ENCODE peak calls at places on chromosomes 1 and 21, in six cellular contexts. C is neuronal stem cell, G is mesendoderm, U is H1, D is H9, K is mesenchymal stem cell. P is an unnamed sample.
A peak's percentile ranks its signal among the peaks of the same experiment; 100 is the strongest.

GRCh38 chr1:194194724-194195123 is 1008.3 kb upstream of the B3GALT2 start:
- DNase-seq in D (no peak), U (no peak), C (no peak), G (no peak), K (no peak), P (peak; percentile 35)

GRCh38 chr1:207659545-207660148 is 14.7 kb downstream of the CR1L start:
- DNase-seq in D (no peak), C (no peak), K (no peak), G (no peak), U (no peak), P (no peak)

GRCh38 chr1:99496067-99496466 is 149.8 kb upstream of the PALMD start:
- DNase-seq in G (no peak), D (no peak), K (no peak), U (no peak), C (no peak), P (no peak)

GRCh38 chr1:114462341-114462740 is 48.7 kb downstream of the TRIM33 start:
- DNase-seq in C (no peak), K (no peak), G (no peak), D (no peak), U (no peak), P (peak; percentile 21)

GRCh38 chr1:43009274-43009673 is 50.6 kb upstream of the SLC2A1 start:
- DNase-seq in D (no peak), U (no peak), G (no peak), C (no peak), K (no peak), P (no peak)

GRCh38 chr1:180376253-180376652 is 126.1 kb downstream of the ACBD6 start:
- DNase-seq in K (no peak), D (no peak), G (no peak), C (no peak), U (no peak), P (no peak)

GRCh38 chr1:24827737-24828136 is 82.5 kb downstream of the CLIC4 start:
- DNase-seq in U (no peak), C (no peak), K (no peak), G (no peak), D (no peak), P (peak; percentile 44)

GRCh38 chr1:170560681-170561285 is 28.8 kb downstream of the GORAB start:
- DNase-seq in K (no peak), U (no peak), C (no peak), G (no peak), D (no peak), P (no peak)

GRCh38 chr1:54227836-54228435 is 28.0 kb downstream of the MRPL37 start:
- DNase-seq in G (no peak), C (no peak), D (no peak), U (no peak), K (no peak), P (no peak)

GRCh38 chr1:92411511-92411910 is 75.2 kb downstream of the GFI1 start:
- DNase-seq in U (no peak), G (no peak), C (no peak), D (no peak), K (peak; percentile 37), P (peak; percentile 78)

GRCh38 chr1:70140343-70140742 is 65.0 kb downstream of the LRRC40 start:
- DNase-seq in G (no peak), K (peak; percentile 35), C (no peak), U (no peak), D (no peak), P (peak; percentile 78)

GRCh38 chr1:178388398-178389161 is 108.2 kb downstream of the CLEC20A start:
- DNase-seq in G (no peak), C (no peak), U (no peak), D (no peak), K (peak; percentile 61), P (peak; percentile 70)

GRCh38 chr1:220198186-220199005 is 73.9 kb downstream of the RAB3GAP2 start:
- DNase-seq in C (no peak), U (no peak), G (no peak), D (no peak), K (no peak), P (peak; percentile 14)

GRCh38 chr1:63326106-63326472 is 3.7 kb downstream of the FOXD3 start:
- DNase-seq in K (no peak), D (peak; percentile 57), G (peak; percentile 70), U (peak; percentile 60), C (no peak), P (no peak)

GRCh38 chr1:234771642-234772344 is 161.8 kb upstream of the IRF2BP2 start:
- DNase-seq in D (no peak), G (peak; percentile 55), U (no peak), C (no peak), K (no peak), P (no peak)

GRCh38 chr1:67191668-67192520 is 25.6 kb downstream of the IL23R start:
- DNase-seq in D (no peak), U (no peak), K (peak; percentile 3), C (no peak), G (no peak), P (no peak)

GRCh38 chr1:155070721-155071556 is 7.4 kb downstream of the EFNA4 start:
- DNase-seq in U (peak; percentile 85), D (peak; percentile 94), G (peak; percentile 94), K (peak; percentile 73), C (peak; percentile 79), P (peak; percentile 64)

GRCh38 chr1:188709146-188709545 is 1768.5 kb downstream of the BRINP3 start:
- DNase-seq in U (no peak), K (no peak), D (no peak), G (no peak), C (no peak), P (no peak)

GRCh38 chr1:30532621-30533020 is 190.8 kb downstream of the MATN1 start:
- DNase-seq in U (no peak), K (no peak), G (no peak), C (no peak), D (no peak), P (no peak)

GRCh38 chr1:56139786-56140185 is 439.6 kb downstream of the PLPP3 start:
- DNase-seq in U (no peak), G (no peak), C (no peak), K (peak; percentile 17), D (no peak), P (no peak)

GRCh38 chr21:27382404-27382803 is 415.5 kb upstream of the ADAMTS5 start:
- DNase-seq in C (no peak), K (no peak), G (no peak), D (no peak), U (no peak), P (peak; percentile 20)

GRCh38 chr21:14737922-14738321 is 191.8 kb upstream of the SAMSN1 start:
- DNase-seq in C (peak; percentile 5), D (no peak), U (no peak), K (peak; percentile 42), G (peak; percentile 66), P (peak; percentile 8)

GRCh38 chr1:61743716-61744620 is 1.7 kb downstream of the PATJ start:
- DNase-seq in G (peak; percentile 83), U (no peak), K (no peak), D (no peak), C (no peak), P (peak; percentile 8)

GRCh38 chr1:226691257-226691656 is 47.8 kb downstream of the ITPKB start:
- DNase-seq in U (no peak), C (no peak), G (no peak), K (peak; percentile 42), D (no peak), P (no peak)

GRCh38 chr1:214989341-214989740 is 93.2 kb upstream of the KCNK2 start:
- DNase-seq in C (no peak), K (no peak), G (no peak), U (no peak), D (no peak), P (peak; percentile 83)

GRCh38 chr1:79012500-79012899 is 6.0 kb upstream of the ADGRL4 start:
- DNase-seq in U (no peak), G (no peak), C (no peak), D (no peak), K (no peak), P (no peak)

GRCh38 chr1:37946703-37947360 is at the start of gene INPP5B:
- DNase-seq in U (peak; percentile 90), C (peak; percentile 64), D (peak; percentile 94), K (peak; percentile 91), G (peak; percentile 95), P (peak; percentile 87)
- H3K9ac ChIP-seq in U (peak within 1 kb of the TSS; percentile 53), C (peak within 1 kb of the TSS; percentile 87), D (peak within 1 kb of the TSS; percentile 16), K (peak within 1 kb of the TSS; percentile 99), G (peak within 1 kb of the TSS; percentile 83), P (peak within 1 kb of the TSS; percentile 89)

GRCh38 chr1:96073100-96073499 is 648.5 kb upstream of the PTBP2 start:
- DNase-seq in K (no peak), G (no peak), U (no peak), C (no peak), D (no peak), P (no peak)
- H2BK15ac ChIP-seq in K (no peak overlapping the region), G (no peak overlapping the region), U (no peak overlapping the region), C (no peak overlapping the region), D (no peak overlapping the region), P (no peak overlapping the region)

GRCh38 chr1:31574749-31575372 is 1.5 kb upstream of the TINAGL1 start:
- DNase-seq in D (no peak), U (peak; percentile 19), K (peak; percentile 22), C (no peak), G (no peak), P (no peak)

GRCh38 chr1:31575373-31576140 is 758 bp upstream of the TINAGL1 start:
- DNase-seq in C (no peak), D (no peak), G (peak; percentile 39), K (no peak), U (peak; percentile 57), P (no peak)

GRCh38 chr1:31577515-31578191 is 1.3 kb downstream of the TINAGL1 start:
- DNase-seq in G (peak; percentile 80), U (peak; percentile 42), C (no peak), D (no peak), K (no peak), P (peak; percentile 52)

GRCh38 chr1:31576201-31576669 is at the start of gene TINAGL1:
- DNase-seq in U (peak; percentile 83), G (peak; percentile 79), D (peak; percentile 88), K (peak; percentile 32), C (no peak), P (no peak)

DNA sequence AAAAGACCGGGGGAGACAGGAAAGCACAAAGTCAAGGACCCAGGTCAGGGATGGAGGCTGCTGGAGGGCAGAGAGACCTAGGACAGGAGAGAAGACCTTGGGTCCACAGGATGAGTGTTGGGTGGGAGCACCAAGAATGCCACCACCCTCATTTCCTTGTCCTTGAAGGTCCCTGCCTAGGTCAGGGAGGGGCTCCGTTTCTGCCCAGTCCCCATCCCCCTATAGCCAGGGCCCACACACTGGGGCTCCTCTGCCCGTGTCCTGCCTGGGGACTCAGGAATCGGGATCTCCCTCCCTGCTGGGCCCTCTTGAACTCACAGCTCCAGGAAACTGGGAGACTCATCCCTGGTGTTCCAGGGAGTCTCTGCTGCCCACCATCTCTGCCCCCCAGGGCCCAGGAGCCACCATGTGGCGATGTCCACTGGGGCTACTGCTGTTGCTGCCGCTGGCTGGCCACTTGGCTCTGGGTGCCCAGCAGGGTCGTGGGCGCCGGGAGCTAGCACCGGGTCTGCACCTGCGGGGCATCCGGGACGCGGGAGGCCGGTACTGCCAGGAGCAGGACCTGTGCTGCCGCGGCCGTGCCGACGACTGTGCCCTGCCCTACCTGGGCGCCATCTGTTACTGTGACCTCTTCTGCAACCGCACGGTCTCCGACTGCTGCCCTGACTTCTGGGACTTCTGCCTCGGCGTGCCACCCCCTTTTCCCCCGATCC is 584 bp downstream of the TINAGL1 start:
- DNase-seq in C (no peak), G (no peak), K (no peak), U (peak; percentile 54), D (no peak), P (no peak)
- H3K9ac ChIP-seq in C (peak overlapping the region; percentile 50), G (peak overlapping the region; percentile 65), K (no peak overlapping the region), U (no peak overlapping the region), D (no peak overlapping the region), P (no peak overlapping the region)

GRCh38 chr1:109875874-109876273 is 34.8 kb upstream of the CSF1 start:
- DNase-seq in G (no peak), K (no peak), D (no peak), U (no peak), C (no peak), P (no peak)
- H2BK15ac ChIP-seq in G (no peak overlapping the region), K (no peak overlapping the region), D (no peak overlapping the region), U (no peak overlapping the region), C (no peak overlapping the region), P (peak overlapping the region; percentile 75)